ENCODE peak calls at places on chromosomes 13 and 19, in seven cellular contexts. H, I, W, Y, N, Q and L are unnamed samples.

GRCh38 chr13:75197803-75198202 is 284.2 kb downstream of the TBC1D4 start:
- DNase-seq in H (peak), W (no peak), I (no peak), Y (no peak), Q (no peak), N (no peak), L (no peak)

GRCh38 chr13:81609335-81609734 is 1268.4 kb upstream of the SPRY2 start:
- DNase-seq in Y (no peak), N (no peak), I (no peak), W (no peak), H (no peak), Q (no peak), L (no peak)

GRCh38 chr13:49711218-49711863 is 20.1 kb upstream of the EBPL start:
- DNase-seq in H (no peak), I (peak), Q (no peak), Y (peak), N (no peak), W (no peak), L (no peak)

GRCh38 chr19:45477713-45478453 is 10.1 kb downstream of the FOSB start:
- DNase-seq in H (peak), N (peak), W (peak), I (no peak), Y (no peak), Q (no peak), L (no peak)

GRCh38 chr13:93169980-93170379 is 56.6 kb upstream of the GPC6 start:
- DNase-seq in Q (no peak), Y (peak), H (peak), N (no peak), W (no peak), I (peak), L (no peak)

GRCh38 chr19:18417250-18418033 is 1.8 kb upstream of the SSBP4 start:
- DNase-seq in N (peak), W (peak), Q (peak), I (peak), Y (peak), H (peak), L (peak)

GRCh38 chr13:27928353-27928804 is 8.6 kb downstream of the PDX1 start:
- DNase-seq in Y (no peak), I (no peak), N (no peak), W (no peak), Q (no peak), H (no peak), L (no peak)

GRCh38 chr19:2061936-2062729 is 11.1 kb upstream of the MKNK2 start:
- DNase-seq in H (no peak), Y (no peak), Q (peak), I (no peak), N (peak), W (no peak), L (peak)

GRCh38 chr13:109043561-109044075 is 414.2 kb downstream of the MYO16 start:
- DNase-seq in I (no peak), Q (no peak), Y (no peak), H (no peak), W (no peak), N (no peak), L (no peak)

GRCh38 chr13:33279898-33280549 is 5.5 kb downstream of the STARD13 start:
- DNase-seq in H (peak), Y (peak), N (no peak), I (peak), W (no peak), Q (no peak), L (no peak)

GRCh38 chr19:52664461-52664860 is 26.3 kb upstream of the ZNF83 start:
- DNase-seq in H (no peak), N (peak), Y (no peak), I (no peak), Q (no peak), W (peak), L (peak)

GRCh38 chr19:55310498-55310897 is 14.6 kb downstream of the TMEM150B start:
- DNase-seq in W (no peak), I (no peak), N (no peak), Q (no peak), Y (no peak), H (no peak), L (no peak)

GRCh38 chr13:112447761-112448603 is 71.8 kb downstream of the SPACA7 start:
- DNase-seq in H (no peak), Q (peak), W (no peak), N (no peak), I (no peak), Y (no peak), L (peak)

GRCh38 chr13:84439108-84439507 is 556.8 kb upstream of the SLITRK1 start:
- DNase-seq in W (no peak), Y (peak), Q (no peak), H (no peak), I (peak), N (no peak), L (no peak)

GRCh38 chr19:47650695-47651094 is 41.8 kb downstream of the BICRA start:
- DNase-seq in I (no peak), H (no peak), N (no peak), W (no peak), Q (no peak), Y (no peak), L (no peak)

GRCh38 chr19:872266-872951 is 12.9 kb downstream of the CFD start:
- DNase-seq in H (peak), Y (peak), I (peak), Q (peak), W (peak), N (peak), L (peak)

GRCh38 chr13:79810671-79811070 is 329.7 kb downstream of the NDFIP2 start:
- DNase-seq in N (peak), Q (no peak), H (peak), W (no peak), I (peak), Y (peak), L (no peak)

GRCh38 chr13:100208596-100208995 is 119.7 kb downstream of the PCCA start:
- DNase-seq in Q (no peak), H (no peak), N (no peak), I (no peak), Y (peak), W (no peak), L (no peak)
- H3K27ac ChIP-seq in Q (no peak), H (no peak), N (no peak), I (no peak), Y (no peak), W (no peak), L (no peak)

GRCh38 chr19:56917998-56918397 is 77.5 kb upstream of the PEG3 start:
- DNase-seq in N (no peak), W (no peak), I (no peak), Y (no peak), H (no peak), Q (no peak), L (no peak)
- H3K4me3 ChIP-seq in N (no peak), W (no peak), I (no peak), Y (no peak), H (no peak), Q (no peak), L (no peak)

GRCh38 chr19:16896913-16897571 is 8.2 kb downstream of the F2RL3 start:
- DNase-seq in Y (peak), I (peak), N (peak), H (peak), Q (peak), W (peak), L (peak)
- H3K9ac ChIP-seq in Y (peak), I (peak), N (no peak), H (peak), Q (peak), W (peak), L (no peak)

GRCh38 chr19:43644181-43644580 is 4.5 kb upstream of the CADM4 start:
- DNase-seq in H (no peak), Y (no peak), Q (no peak), N (no peak), I (no peak), W (no peak), L (no peak)
- H3K27ac ChIP-seq in H (no peak), Y (no peak), Q (no peak), N (no peak), I (no peak), W (no peak), L (no peak)

GRCh38 chr19:6801397-6802086 is 29.0 kb downstream of the VAV1 start:
- DNase-seq in Q (peak), N (no peak), H (peak), W (peak), Y (no peak), I (peak), L (peak)

GRCh38 chr19:6806488-6806887 is 34.0 kb downstream of the VAV1 start:
- DNase-seq in N (no peak), W (peak), Q (no peak), Y (no peak), H (peak), I (no peak), L (no peak)

GRCh38 chr19:6803036-6803404 is 30.5 kb downstream of the VAV1 start:
- DNase-seq in H (peak), I (no peak), Y (no peak), Q (no peak), W (no peak), N (no peak), L (no peak)

GRCh38 chr19:6800991-6801396 is 28.5 kb downstream of the VAV1 start:
- DNase-seq in W (no peak), H (peak), Y (peak), Q (no peak), I (peak), N (no peak), L (no peak)

GRCh38 chr19:6802336-6803035 is 30.0 kb downstream of the VAV1 start:
- DNase-seq in I (no peak), W (no peak), N (peak), H (peak), Q (peak), Y (no peak), L (no peak)
- H3K4me3 ChIP-seq in I (no peak), W (no peak), N (no peak), H (no peak), Q (no peak), Y (no peak), L (no peak)

GRCh38 chr19:48858984-48859710 is 9.3 kb downstream of the PLEKHA4 start:
- DNase-seq in Q (peak), Y (no peak), I (no peak), N (no peak), W (peak), H (no peak), L (peak)
- H3K9ac ChIP-seq in Q (no peak), Y (no peak), I (no peak), N (no peak), W (peak), H (no peak), L (no peak)